ENCODE peak calls at places on chromosomes 13 and 19, in five cellular contexts. I is T-helper 17 cell, F is mucosa of descending colon, Q is NCI-H1417, Z is LHCN-M2. P is an unnamed sample.

GRCh38 chr13:114285166-114285808 is 3.9 kb downstream of the UPF3A start:
- DNase-seq in I (no peak), F (no peak), Q (no peak), Z (peak; percentile 11), P (no peak)

GRCh38 chr13:77836423-77836822 is 82.2 kb downstream of the EDNRB start:
- DNase-seq in I (no peak), F (no peak), Q (no peak), Z (no peak), P (no peak)

GRCh38 chr13:111492958-111493357 is 172.5 kb downstream of the TEX29 start:
- DNase-seq in I (no peak), F (no peak), Q (no peak), Z (no peak), P (no peak)

GRCh38 chr19:39110263-39110967 is 15.2 kb upstream of the PAK4 start:
- DNase-seq in I (peak; percentile 53), F (peak; percentile 75), Q (peak; percentile 35), Z (no peak), P (no peak)

GRCh38 chr19:9156304-9156703 is 16.1 kb downstream of the ZNF317 start:
- DNase-seq in I (no peak), F (no peak), Q (no peak), Z (no peak), P (no peak)

GRCh38 chr13:63435668-63436275 is 2020.1 kb upstream of the PCDH20 start:
- DNase-seq in I (no peak), F (no peak), Q (no peak), Z (peak; percentile 18), P (no peak)

GRCh38 chr13:42990991-42991891 is 800 bp downstream of the EPSTI1 start:
- DNase-seq in I (no peak), F (peak; percentile 11), Q (no peak), Z (no peak), P (no peak)

GRCh38 chr13:33509642-33510229 is 224.2 kb upstream of the STARD13 start:
- DNase-seq in I (no peak), F (no peak), Q (no peak), Z (peak; percentile 85), P (peak; percentile 78)

GRCh38 chr13:60758637-60759036 is 361.6 kb downstream of the TDRD3 start:
- DNase-seq in I (no peak), F (no peak), Q (no peak), Z (no peak), P (no peak)

GRCh38 chr19:34201133-34201532 is 28.8 kb downstream of the LSM14A start:
- DNase-seq in I (no peak), F (no peak), Q (no peak), Z (no peak), P (no peak)

GRCh38 chr19:8702350-8702749 is 3.8 kb upstream of the ACTL9 start:
- DNase-seq in I (no peak), F (no peak), Q (no peak), Z (no peak), P (no peak)

GRCh38 chr19:33460221-33460908 is 61.2 kb downstream of the PEPD start:
- DNase-seq in I (no peak), F (no peak), Q (no peak), Z (no peak), P (no peak)

GRCh38 chr13:61414136-61414535 is 1.5 kb downstream of the PCDH20 start:
- DNase-seq in I (no peak), F (no peak), Q (peak; percentile 44), Z (no peak), P (no peak)

GRCh38 chr13:42123600-42123999 is 75.2 kb downstream of the DGKH start:
- DNase-seq in I (no peak), F (no peak), Q (no peak), Z (no peak), P (no peak)

GRCh38 chr19:23393121-23393520 is 2.1 kb downstream of the ZNF91 start:
- DNase-seq in I (no peak), F (no peak), Q (no peak), Z (no peak), P (no peak)

GRCh38 chr19:45791744-45792481 is 732 bp downstream of the DMWD start:
- DNase-seq in I (no peak), F (no peak), Q (no peak), Z (no peak), P (no peak)

GRCh38 chr13:30818323-30818960 is 83.1 kb downstream of the ALOX5AP start:
- DNase-seq in I (no peak), F (no peak), Q (no peak), Z (peak; percentile 89), P (no peak)

GRCh38 chr13:113849981-113850721 is 13.7 kb downstream of the GAS6 start:
- DNase-seq in I (no peak), F (no peak), Q (no peak), Z (no peak), P (no peak)

GRCh38 chr19:17865364-17866311 is 5.9 kb downstream of the RPL18A start:
- DNase-seq in I (no peak), F (peak; percentile 87), Q (no peak), Z (no peak), P (no peak)

GRCh38 chr19:1243768-1244692 is 2.5 kb downstream of the ATP5F1D start:
- DNase-seq in I (peak; percentile 73), F (peak; percentile 90), Q (peak; percentile 65), Z (peak; percentile 76), P (peak; percentile 53)

GRCh38 chr19:51632126-51632525 is 1.9 kb upstream of the SIGLEC5 start:
- DNase-seq in I (no peak), F (no peak), Q (no peak), Z (no peak), P (no peak)

GRCh38 chr13:96662036-96662435 is 332.2 kb downstream of the OXGR1 start:
- DNase-seq in I (no peak), F (no peak), Q (no peak), Z (peak; percentile 54), P (no peak)